ENCODE peak calls at places on chromosomes 4 and X, in four cellular contexts. E is uterus, G is PC-9, K is aorta. J is an unnamed sample.

GRCh38 chr4:165580379-165580905 is 201.6 kb downstream of the CPE start:
- DNase-seq in E (no peak), G (no peak), K (peak; percentile 40), J (no peak)

GRCh38 chrX:40897768-40898167 is 162.4 kb upstream of the MED14 start:
- DNase-seq in E (no peak), G (no peak), K (no peak), J (no peak)

GRCh38 chr4:26302390-26302897 is 18.4 kb upstream of the RBPJ start:
- DNase-seq in E (no peak), G (no peak), K (no peak), J (no peak)

GRCh38 chr4:40321671-40322131 is 13.4 kb upstream of the CHRNA9 start:
- DNase-seq in E (no peak), G (no peak), K (no peak), J (no peak)

GRCh38 chr4:184237612-184238011 is 19.9 kb upstream of the ENPP6 start:
- DNase-seq in E (no peak), G (no peak), K (no peak), J (no peak)

GRCh38 chr4:169117591-169118081 is 107.6 kb upstream of the CBR4 start:
- DNase-seq in E (no peak), G (no peak), K (peak; percentile 63), J (no peak)

GRCh38 chr4:108272046-108272445 is 103.3 kb upstream of the LEF1 start:
- DNase-seq in E (no peak), G (no peak), K (no peak), J (no peak)

GRCh38 chr4:185783574-185783973 is 28.4 kb downstream of the SORBS2 start:
- DNase-seq in E (no peak), G (no peak), K (no peak), J (no peak)

GRCh38 chr4:154004028-154004427 is 215.1 kb upstream of the SFRP2 start:
- DNase-seq in E (no peak), G (no peak), K (no peak), J (no peak)

GRCh38 chr4:169649545-169650226 is 29.3 kb downstream of the CLCN3 start:
- DNase-seq in E (no peak), G (no peak), K (peak; percentile 55), J (peak; percentile 56)

GRCh38 chr4:30815685-30816084 is 95.5 kb downstream of the PCDH7 start:
- DNase-seq in E (no peak), G (no peak), K (no peak), J (no peak)

GRCh38 chr4:23788460-23788859 is 101.4 kb downstream of the PPARGC1A start:
- DNase-seq in E (no peak), G (no peak), K (no peak), J (no peak)

GRCh38 chr4:26058537-26058936 is 144.5 kb downstream of the SMIM20 start:
- DNase-seq in E (no peak), G (no peak), K (no peak), J (no peak)

GRCh38 chrX:97743014-97743413 is 859.3 kb downstream of the RPA4 start:
- DNase-seq in E (no peak), G (no peak), K (no peak), J (no peak)

GRCh38 chr4:150209140-150209829 is 131.0 kb downstream of the DCLK2 start:
- DNase-seq in E (peak; percentile 55), G (peak; percentile 45), K (peak; percentile 76), J (peak; percentile 73)

GRCh38 chr4:105710012-105710600 is 1.5 kb downstream of the GSTCD start:
- DNase-seq in E (no peak), G (no peak), K (no peak), J (no peak)

GRCh38 chr4:181637186-181638105 is 605.8 kb upstream of the TENM3 start:
- DNase-seq in E (no peak), G (no peak), K (no peak), J (no peak)

GRCh38 chr4:67030636-67031035 is 514.7 kb downstream of the CENPC start:
- DNase-seq in E (no peak), G (no peak), K (no peak), J (no peak)

GRCh38 chr4:161663844-161664243 is 500.0 kb downstream of the FSTL5 start:
- DNase-seq in E (no peak), G (no peak), K (no peak), J (no peak)

GRCh38 chr4:82744284-82744963 is 54.2 kb downstream of the SCD5 start:
- DNase-seq in E (no peak), G (peak; percentile 73), K (no peak), J (no peak)

GRCh38 chrX:10821293-10821692 is 200.9 kb upstream of the MID1 start:
- DNase-seq in E (peak; percentile 15), G (no peak), K (no peak), J (no peak)

GRCh38 chr4:69833251-69833650 is 26.7 kb downstream of the SULT1E1 start:
- DNase-seq in E (no peak), G (no peak), K (no peak), J (no peak)

GRCh38 chrX:70476934-70477733 is 32.5 kb downstream of the DLG3 start:
- DNase-seq in E (peak; percentile 58), G (peak; percentile 55), K (peak; percentile 51), J (peak; percentile 6)

GRCh38 chr4:85755285-85755684 is 280.3 kb downstream of the ARHGAP24 start:
- DNase-seq in E (no peak), G (no peak), K (no peak), J (no peak)

GRCh38 chr4:77473509-77473908 is 132.1 kb upstream of the CXCL13 start:
- DNase-seq in E (no peak), G (no peak), K (no peak), J (no peak)

GRCh38 chrX:13007519-13008188 is 32.7 kb downstream of the TMSB4X start:
- DNase-seq in E (no peak), G (no peak), K (no peak), J (no peak)
- H3K4me1 ChIP-seq in E (no peaks in the 10 kb centered on the region), G (peaks cover 60% of the 10 kb centered on the region), K (no peaks in the 10 kb centered on the region), J (peaks cover 17% of the 10 kb centered on the region)

GRCh38 chrX:130105226-130105625 is 5.1 kb downstream of the ELF4 start:
- DNase-seq in E (no peak), G (no peak), K (no peak), J (no peak)
- H3K4me1 ChIP-seq in E (no peaks in the 10 kb centered on the region), G (peaks cover 64% of the 10 kb centered on the region), K (no peaks in the 10 kb centered on the region), J (peaks cover 34% of the 10 kb centered on the region)

GRCh38 chrX:69100478-69100877 is 64.8 kb downstream of the PJA1 start:
- DNase-seq in E (no peak), G (no peak), K (no peak), J (no peak)

GRCh38 chrX:69104756-69105434 is 60.4 kb downstream of the PJA1 start:
- DNase-seq in E (no peak), G (peak; percentile 56), K (no peak), J (no peak)

GRCh38 chrX:69101655-69102251 is 63.5 kb downstream of the PJA1 start:
- DNase-seq in E (no peak), G (no peak), K (no peak), J (no peak)

GRCh38 chrX:69102805-69103204 is 62.4 kb downstream of the PJA1 start:
- DNase-seq in E (no peak), G (no peak), K (no peak), J (no peak)

GRCh38 chrX:69103539-69103938 is 61.7 kb downstream of the PJA1 start:
- DNase-seq in E (no peak), G (no peak), K (no peak), J (no peak)
- H3K4me1 ChIP-seq in E (no peaks in the 10 kb centered on the region), G (peaks cover 22% of the 10 kb centered on the region), K (no peaks in the 10 kb centered on the region), J (no peaks in the 10 kb centered on the region)

DNA sequence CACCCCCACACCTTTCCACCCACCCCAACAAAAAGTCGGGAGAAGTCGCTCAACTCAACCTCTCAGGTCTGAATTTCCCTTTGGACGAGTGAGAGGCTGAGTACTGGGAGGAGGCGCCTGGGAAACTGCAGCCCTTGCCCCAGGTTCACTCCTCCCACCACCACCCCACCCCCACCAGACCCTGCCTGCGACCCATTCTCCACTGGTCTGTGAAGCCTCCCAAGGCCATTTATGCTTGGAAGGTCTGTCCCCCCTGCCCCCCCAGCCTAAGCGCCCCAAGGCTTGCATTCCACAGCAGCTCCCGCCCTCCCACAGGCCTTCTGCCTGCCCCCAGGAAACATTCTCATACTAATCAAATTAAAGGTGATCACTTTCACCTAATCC is 27.2 kb downstream of the ELF4 start:
- DNase-seq in E (no peak), G (no peak), K (no peak), J (no peak)
- H3K4me1 ChIP-seq in E (no peaks in the 10 kb centered on the region), G (peaks cover 4% of the 10 kb centered on the region), K (no peaks in the 10 kb centered on the region), J (peaks cover 23% of the 10 kb centered on the region)

GRCh38 chr4:10115657-10116624 is 658 bp downstream of the WDR1 start:
- DNase-seq in E (peak; percentile 53), G (peak; percentile 68), K (peak; percentile 74), J (no peak)

GRCh38 chr4:10119263-10119662 is 2.7 kb upstream of the WDR1 start:
- DNase-seq in E (no peak), G (no peak), K (no peak), J (no peak)

GRCh38 chr4:10116625-10117423 is at the start of gene WDR1:
- DNase-seq in E (peak; percentile 96), G (peak; percentile 95), K (peak; percentile 99), J (peak; percentile 95)

GRCh38 chr4:10118355-10119004 is 1.9 kb upstream of the WDR1 start:
- DNase-seq in E (no peak), G (no peak), K (no peak), J (no peak)

DNA sequence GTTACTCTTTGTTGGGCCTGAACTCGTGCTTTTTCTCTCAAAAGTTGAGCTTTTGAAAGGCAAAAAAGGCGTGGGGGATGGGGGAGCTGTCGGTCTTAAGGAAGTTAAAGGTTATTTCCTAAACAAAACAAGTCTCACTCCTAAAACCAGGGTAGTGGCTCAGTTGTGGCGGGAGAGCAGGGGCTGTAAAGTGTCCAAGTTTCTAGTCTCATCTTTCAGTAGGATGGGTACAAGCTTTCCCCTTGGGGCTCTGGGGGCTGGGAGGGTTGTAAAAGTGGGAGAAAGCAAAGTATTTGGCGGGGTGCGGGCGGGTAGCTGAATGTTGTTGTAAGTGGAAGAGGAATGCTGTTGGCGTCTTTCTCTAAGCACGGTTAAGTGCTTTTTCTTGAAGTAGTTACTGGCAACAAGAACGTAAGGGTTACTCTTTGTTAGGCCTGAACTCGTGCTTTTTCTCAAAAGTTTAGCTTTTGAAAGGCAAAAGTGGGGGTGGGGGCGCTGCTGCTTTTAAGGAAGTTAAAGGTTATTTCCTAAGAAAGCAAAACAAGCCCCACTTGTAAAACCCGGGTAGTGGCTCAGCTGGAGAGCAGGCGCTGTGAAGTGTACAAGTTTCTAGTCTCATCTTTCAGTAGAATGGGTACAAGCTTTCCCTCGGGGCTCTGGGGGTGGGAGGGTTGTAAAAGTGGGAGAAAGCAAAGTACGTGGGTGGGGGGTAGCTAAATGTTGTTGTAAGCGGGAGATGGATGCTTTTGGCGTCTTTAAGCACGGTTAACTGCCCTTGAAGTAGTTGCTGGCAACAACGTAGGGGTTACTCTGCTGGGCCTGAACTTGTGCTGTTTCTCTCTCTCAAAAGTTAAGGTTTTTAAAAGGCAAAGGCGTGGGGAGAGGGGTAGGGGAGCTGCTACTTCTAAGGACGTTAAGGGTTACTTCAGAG is 1.1 kb upstream of the WDR1 start:
- DNase-seq in E (peak; percentile 60), G (no peak), K (peak; percentile 66), J (no peak)
- H3K4me1 ChIP-seq in E (peaks cover 11% of the 10 kb centered on the region), G (peaks cover 10% of the 10 kb centered on the region), K (peaks cover 5% of the 10 kb centered on the region), J (peaks cover 42% of the 10 kb centered on the region)

DNA sequence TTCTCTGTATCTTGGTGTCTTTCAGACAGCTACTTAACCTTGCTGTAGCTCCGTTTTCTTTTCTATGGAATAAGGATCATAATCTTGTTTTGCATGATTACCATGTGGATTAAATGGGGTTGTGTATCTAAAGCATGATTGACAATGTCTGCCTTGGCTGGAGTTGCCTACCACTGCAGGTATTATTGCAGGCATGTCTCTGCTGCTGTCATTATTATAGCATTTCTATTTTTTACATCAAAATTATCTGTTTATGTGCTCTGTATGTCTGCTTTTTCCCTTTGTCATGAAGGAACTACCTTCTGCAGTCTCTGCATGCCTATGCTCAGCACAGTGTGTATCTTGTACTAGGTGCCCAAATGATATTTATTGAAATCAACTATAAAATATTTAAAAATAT is 95.9 kb upstream of the TAPT1 start:
- DNase-seq in E (no peak), G (no peak), K (no peak), J (no peak)
- H3K4me1 ChIP-seq in E (no peaks in the 10 kb centered on the region), G (no peaks in the 10 kb centered on the region), K (no peaks in the 10 kb centered on the region), J (no peaks in the 10 kb centered on the region)